ENCODE peak calls at places on chromosomes 11 and 22, in five cellular contexts. One of them, this sample, is unnamed.
A peak's percentile ranks its signal among the peaks of the same experiment; 100 is the strongest.

GRCh38 chr11:6586434-6587359 is 16.7 kb downstream of the RRP8 start:
- DNase-seq in HCT116: no peak
- DNase-seq in heart left ventricle: peak; percentile 58
- DNase-seq in OCI-LY7: no peak
- DNase-seq in lower lobe of right lung: no peak
- DNase-seq in this sample: no peak

GRCh38 chr11:2204361-2205213 is 33.0 kb upstream of the TH start:
- DNase-seq in HCT116: no peak
- DNase-seq in heart left ventricle: peak; percentile 19
- DNase-seq in OCI-LY7: no peak
- DNase-seq in lower lobe of right lung: peak; percentile 36
- DNase-seq in this sample: no peak

GRCh38 chr11:20364412-20364792 is 888 bp downstream of the HTATIP2 start:
- DNase-seq in HCT116: no peak
- DNase-seq in heart left ventricle: no peak
- DNase-seq in OCI-LY7: no peak
- DNase-seq in lower lobe of right lung: no peak
- DNase-seq in this sample: peak; percentile 15

GRCh38 chr11:75468534-75469340 is 35.7 kb upstream of the KLHL35 start:
- DNase-seq in HCT116: no peak
- DNase-seq in heart left ventricle: peak; percentile 67
- DNase-seq in OCI-LY7: no peak
- DNase-seq in lower lobe of right lung: peak; percentile 48
- DNase-seq in this sample: no peak

GRCh38 chr11:24880962-24881361 is 384.1 kb downstream of the LUZP2 start:
- DNase-seq in HCT116: no peak
- DNase-seq in heart left ventricle: no peak
- DNase-seq in OCI-LY7: no peak
- DNase-seq in lower lobe of right lung: no peak
- DNase-seq in this sample: no peak

GRCh38 chr11:129278586-129279319 is 86.6 kb upstream of the ARHGAP32 start:
- DNase-seq in HCT116: no peak
- DNase-seq in heart left ventricle: peak; percentile 28
- DNase-seq in OCI-LY7: no peak
- DNase-seq in lower lobe of right lung: peak; percentile 49
- DNase-seq in this sample: peak; percentile 34

GRCh38 chr11:61694971-61695706 is 14.9 kb downstream of the DAGLA start:
- DNase-seq in HCT116: no peak
- DNase-seq in heart left ventricle: peak; percentile 57
- DNase-seq in OCI-LY7: no peak
- DNase-seq in lower lobe of right lung: peak; percentile 75
- DNase-seq in this sample: no peak

GRCh38 chr22:41078975-41079374 is 13.4 kb upstream of the EP300 start:
- DNase-seq in HCT116: no peak
- DNase-seq in heart left ventricle: no peak
- DNase-seq in OCI-LY7: peak; percentile 87
- DNase-seq in lower lobe of right lung: no peak
- DNase-seq in this sample: no peak

GRCh38 chr11:94553938-94554337 is 10.2 kb downstream of the FUT4 start:
- DNase-seq in HCT116: no peak
- DNase-seq in heart left ventricle: no peak
- DNase-seq in OCI-LY7: no peak
- DNase-seq in lower lobe of right lung: no peak
- DNase-seq in this sample: no peak

GRCh38 chr11:67699521-67699920 is 25.1 kb upstream of the ALDH3B2 start:
- DNase-seq in HCT116: no peak
- DNase-seq in heart left ventricle: no peak
- DNase-seq in OCI-LY7: no peak
- DNase-seq in lower lobe of right lung: no peak
- DNase-seq in this sample: no peak

GRCh38 chr11:56089697-56090096 is 3.4 kb upstream of the OR8I2 start:
- DNase-seq in HCT116: no peak
- DNase-seq in heart left ventricle: no peak
- DNase-seq in OCI-LY7: no peak
- DNase-seq in lower lobe of right lung: no peak
- DNase-seq in this sample: no peak

GRCh38 chr11:34223021-34223813 is 117.8 kb downstream of the NAT10 start:
- DNase-seq in HCT116: no peak
- DNase-seq in heart left ventricle: peak; percentile 77
- DNase-seq in OCI-LY7: no peak
- DNase-seq in lower lobe of right lung: no peak
- DNase-seq in this sample: no peak

DNA sequence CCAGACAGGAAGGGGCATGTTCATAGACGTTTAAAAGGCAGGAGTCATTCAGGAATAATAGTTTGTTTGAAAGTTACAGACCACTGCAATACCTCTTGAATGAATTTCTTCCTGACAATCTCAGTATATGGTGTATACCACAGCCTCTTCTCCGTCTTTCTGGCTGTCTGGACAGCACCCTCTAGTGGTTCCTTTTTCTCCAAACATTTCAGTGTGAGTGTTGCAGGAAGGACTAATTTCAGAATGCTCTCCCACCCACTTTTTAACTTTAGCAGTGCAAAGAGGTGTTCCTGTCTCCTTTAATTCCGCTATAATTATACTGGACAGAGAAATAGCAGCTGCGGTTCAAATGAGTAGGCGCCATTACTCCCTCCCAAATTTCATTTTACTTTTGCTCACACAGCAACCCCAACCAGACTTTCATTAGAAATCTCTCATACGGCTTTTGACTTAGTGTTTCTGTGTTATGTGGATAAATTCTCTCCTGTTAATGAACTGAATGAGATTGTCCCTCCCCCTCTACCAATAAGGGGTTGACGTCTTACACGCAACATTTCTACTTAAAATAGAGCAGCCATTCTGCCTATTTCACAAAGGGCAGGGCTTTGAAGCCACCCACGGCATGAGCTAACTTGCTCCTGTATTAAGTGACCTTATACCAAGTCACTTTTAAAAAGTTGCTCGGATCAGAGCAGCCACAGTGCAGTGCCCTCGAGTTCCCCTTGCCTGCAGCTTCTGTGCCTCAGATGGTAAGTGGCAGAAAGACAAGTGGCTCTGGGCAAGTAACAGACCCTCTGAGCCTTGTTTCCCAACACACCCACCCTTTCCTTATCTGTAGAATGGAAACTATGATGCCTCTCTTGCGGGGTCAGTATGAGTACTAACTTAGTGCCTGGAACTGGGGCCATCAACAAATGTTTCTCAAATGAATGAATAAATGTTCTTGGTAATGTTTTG is 368.6 kb downstream of the OPCML start:
- DNase-seq in HCT116: no peak
- DNase-seq in heart left ventricle: peak; percentile 45
- DNase-seq in OCI-LY7: peak; percentile 30
- DNase-seq in lower lobe of right lung: no peak
- DNase-seq in this sample: no peak
- TF ChIP-seq CTCF in HCT116: peak; percentile 51
- TF ChIP-seq CTCF in heart left ventricle: peak; percentile 77
- TF ChIP-seq CTCF in OCI-LY7: peak; percentile 85
- TF ChIP-seq CTCF in lower lobe of right lung: peak; percentile 70
- TF ChIP-seq CTCF in this sample: no peak

DNA sequence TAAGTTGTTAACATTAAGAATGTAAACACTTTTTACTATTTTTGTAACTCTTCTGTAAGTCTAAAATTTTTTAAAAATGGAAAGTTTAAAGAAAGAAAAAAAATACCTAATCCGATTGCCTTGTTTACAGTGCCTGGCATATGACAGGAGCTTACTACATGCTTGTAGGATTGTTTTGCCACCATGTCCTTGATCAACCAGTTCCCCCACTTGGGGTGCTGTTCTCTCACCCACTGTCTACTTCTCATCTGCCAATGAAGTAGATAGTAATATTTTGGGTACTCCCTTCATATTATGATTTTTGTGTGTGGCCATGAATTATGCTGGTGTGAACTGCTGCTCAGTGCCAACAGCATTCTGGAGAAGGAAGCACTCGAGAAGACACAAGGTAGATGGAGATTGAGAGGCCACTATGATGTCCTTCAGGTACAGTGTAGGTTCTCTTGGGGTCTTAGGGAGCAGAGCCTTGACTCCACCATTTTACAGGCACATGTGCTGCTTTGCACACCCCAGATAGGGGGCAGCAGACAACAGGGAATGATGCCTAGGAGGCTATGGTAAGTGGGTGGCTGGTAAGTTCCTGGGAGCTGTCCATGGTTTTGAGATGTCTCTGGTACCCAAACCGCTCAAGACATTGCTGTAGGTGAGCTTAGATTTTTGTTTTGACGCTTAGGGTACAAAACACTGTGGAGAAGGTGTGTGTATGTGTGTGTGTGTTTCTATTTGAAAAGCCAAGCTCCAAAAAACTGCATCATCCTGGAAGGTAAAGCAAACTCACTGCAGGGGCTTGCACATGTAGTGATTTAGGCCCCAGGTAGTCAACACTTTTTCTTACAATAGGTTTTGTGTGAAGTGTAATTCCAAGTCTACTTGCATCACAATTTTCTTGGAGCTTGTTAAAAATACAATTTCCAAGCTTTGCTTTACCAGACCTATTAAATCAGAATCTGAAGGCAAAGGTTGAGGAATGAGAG is 494.5 kb upstream of the LARGE1 start:
- DNase-seq in HCT116: peak; percentile 4
- DNase-seq in heart left ventricle: no peak
- DNase-seq in OCI-LY7: peak; percentile 69
- DNase-seq in lower lobe of right lung: no peak
- DNase-seq in this sample: no peak
- TF ChIP-seq CTCF in HCT116: peak; percentile 36
- TF ChIP-seq CTCF in heart left ventricle: peak; percentile 16
- TF ChIP-seq CTCF in OCI-LY7: peak; percentile 80
- TF ChIP-seq CTCF in lower lobe of right lung: peak; percentile 34
- TF ChIP-seq CTCF in this sample: no peak

GRCh38 chr22:38302906-38303305 is 14.3 kb downstream of the CSNK1E start:
- DNase-seq in HCT116: no peak
- DNase-seq in heart left ventricle: no peak
- DNase-seq in OCI-LY7: no peak
- DNase-seq in lower lobe of right lung: no peak
- DNase-seq in this sample: no peak
- TF ChIP-seq CTCF in HCT116: no peak
- TF ChIP-seq CTCF in heart left ventricle: no peak
- TF ChIP-seq CTCF in OCI-LY7: no peak
- TF ChIP-seq CTCF in lower lobe of right lung: no peak
- TF ChIP-seq CTCF in this sample: no peak

GRCh38 chr11:17405232-17406005 is 17.0 kb upstream of the KCNJ11 start:
- DNase-seq in HCT116: peak; percentile 18
- DNase-seq in heart left ventricle: peak; percentile 93
- DNase-seq in OCI-LY7: no peak
- DNase-seq in lower lobe of right lung: peak; percentile 81
- DNase-seq in this sample: no peak
- TF ChIP-seq CTCF in HCT116: peak; percentile 34
- TF ChIP-seq CTCF in heart left ventricle: no peak
- TF ChIP-seq CTCF in OCI-LY7: no peak
- TF ChIP-seq CTCF in lower lobe of right lung: peak; percentile 37
- TF ChIP-seq CTCF in this sample: no peak

GRCh38 chr11:64649304-64649703 is 58.3 kb downstream of the SLC22A12 start:
- DNase-seq in HCT116: peak; percentile 24
- DNase-seq in heart left ventricle: no peak
- DNase-seq in OCI-LY7: peak; percentile 62
- DNase-seq in lower lobe of right lung: no peak
- DNase-seq in this sample: no peak
- TF ChIP-seq CTCF in HCT116: peak; percentile 74
- TF ChIP-seq CTCF in heart left ventricle: no peak
- TF ChIP-seq CTCF in OCI-LY7: peak; percentile 89
- TF ChIP-seq CTCF in lower lobe of right lung: peak; percentile 26
- TF ChIP-seq CTCF in this sample: no peak

GRCh38 chr11:118791961-118792578 is 1.1 kb upstream of the DDX6 start:
- DNase-seq in HCT116: no peak
- DNase-seq in heart left ventricle: peak; percentile 43
- DNase-seq in OCI-LY7: peak; percentile 65
- DNase-seq in lower lobe of right lung: peak; percentile 59
- DNase-seq in this sample: no peak

GRCh38 chr11:118791015-118791960 is at the start of gene DDX6:
- DNase-seq in HCT116: peak; percentile 45
- DNase-seq in heart left ventricle: peak; percentile 94
- DNase-seq in OCI-LY7: peak; percentile 89
- DNase-seq in lower lobe of right lung: peak; percentile 96
- DNase-seq in this sample: peak; percentile 83

GRCh38 chr11:118789501-118790356 is 1.2 kb downstream of the DDX6 start:
- DNase-seq in HCT116: no peak
- DNase-seq in heart left ventricle: no peak
- DNase-seq in OCI-LY7: peak; percentile 68
- DNase-seq in lower lobe of right lung: no peak
- DNase-seq in this sample: no peak

GRCh38 chr11:118792642-118793124 is 1.7 kb upstream of the DDX6 start:
- DNase-seq in HCT116: peak; percentile 91
- DNase-seq in heart left ventricle: peak; percentile 74
- DNase-seq in OCI-LY7: peak; percentile 94
- DNase-seq in lower lobe of right lung: peak; percentile 66
- DNase-seq in this sample: peak; percentile 29

GRCh38 chr11:118790357-118791014 is 478 bp downstream of the DDX6 start:
- DNase-seq in HCT116: no peak
- DNase-seq in heart left ventricle: peak; percentile 63
- DNase-seq in OCI-LY7: peak; percentile 78
- DNase-seq in lower lobe of right lung: peak; percentile 65
- DNase-seq in this sample: peak; percentile 74
- TF ChIP-seq CTCF in HCT116: peak; percentile 47
- TF ChIP-seq CTCF in heart left ventricle: peak; percentile 20
- TF ChIP-seq CTCF in OCI-LY7: peak; percentile 78
- TF ChIP-seq CTCF in lower lobe of right lung: peak; percentile 45
- TF ChIP-seq CTCF in this sample: no peak